ENCODE peak calls at places on chromosomes 7 and 10, in seven cellular contexts. Z is natural killer cell; Q is left ventricle myocardium superior; E is esophagus mucosa; F is T-helper 17 cell; D is right cardiac atrium; T is activated naive CD4-positive, alpha-beta T cell treated with anti-CD3 and anti-CD28 coated beads, Interleukin-2, amount 50 U/mL, for 72 hours. L is an unnamed sample.

GRCh38 chr7:148464932-148465331 is 125.6 kb upstream of the C7orf33 start:
- ATAC-seq in Z (no peak), Q (no peak), E (no peak), F (no peak), D (no peak), T (no peak), L (no peak)

GRCh38 chr10:124508070-124508667 is 46.5 kb downstream of the LHPP start:
- ATAC-seq in Z (no peak), Q (no peak), E (peak; percentile 42), F (no peak), D (peak; percentile 16), T (no peak), L (no peak)

GRCh38 chr7:26664735-26665420 is 199.5 kb downstream of the SKAP2 start:
- ATAC-seq in Z (peak; percentile 69), Q (no peak), E (peak; percentile 26), F (peak; percentile 78), D (no peak), T (peak; percentile 87), L (no peak)

GRCh38 chr10:127563718-127564553 is 14.8 kb downstream of the NPS start:
- ATAC-seq in Z (no peak), Q (no peak), E (no peak), F (peak; percentile 32), D (no peak), T (peak; percentile 67), L (no peak)

GRCh38 chr7:46835556-46835955 is 746.4 kb downstream of the TNS3 start:
- ATAC-seq in Z (no peak), Q (no peak), E (no peak), F (no peak), D (no peak), T (no peak), L (no peak)

GRCh38 chr10:126689461-126689994 is 19.0 kb upstream of the C10orf90 start:
- ATAC-seq in Z (no peak), Q (no peak), E (no peak), F (no peak), D (no peak), T (no peak), L (no peak)

GRCh38 chr10:87646920-87647319 is 12.8 kb upstream of the PAPSS2 start:
- ATAC-seq in Z (no peak), Q (no peak), E (no peak), F (no peak), D (no peak), T (peak; percentile 65), L (peak; percentile 73)

GRCh38 chr10:76051007-76051936 is 619.8 kb downstream of the LRMDA start:
- ATAC-seq in Z (no peak), Q (no peak), E (no peak), F (no peak), D (no peak), T (peak; percentile 40), L (no peak)

GRCh38 chr7:50795831-50796230 is 13.1 kb upstream of the GRB10 start:
- ATAC-seq in Z (no peak), Q (no peak), E (no peak), F (no peak), D (no peak), T (no peak), L (no peak)